ENCODE peak calls at places on chromosomes 1 and 21, in four cellular contexts. U is B cell, M is hepatocyte, B is heart right ventricle. F is an unnamed sample.
A peak's percentile ranks its signal among the peaks of the same experiment; 100 is the strongest.

GRCh38 chr1:65495137-65495536 is 74.7 kb downstream of the LEPR start:
- DNase-seq in U (no peak), M (no peak), B (no peak), F (no peak)

GRCh38 chr1:43274125-43274803 is 4.5 kb downstream of the TMEM125 start:
- DNase-seq in U (no peak), M (no peak), B (no peak), F (peak; percentile 71)

GRCh38 chr1:209662879-209663327 is 10.7 kb upstream of the LAMB3 start:
- DNase-seq in U (no peak), M (no peak), B (no peak), F (no peak)

GRCh38 chr21:37077403-37077802 is 4.3 kb downstream of the TTC3 start:
- DNase-seq in U (no peak), M (no peak), B (no peak), F (no peak)

GRCh38 chr1:8562222-8562621 is 244.3 kb downstream of the SLC45A1 start:
- DNase-seq in U (peak; percentile 28), M (no peak), B (no peak), F (no peak)

GRCh38 chr1:109151146-109151545 is 37.2 kb downstream of the ELAPOR1 start:
- DNase-seq in U (no peak), M (peak; percentile 56), B (peak; percentile 34), F (no peak)

GRCh38 chr1:66563094-66563800 is 29.3 kb downstream of the SGIP1 start:
- DNase-seq in U (no peak), M (peak; percentile 57), B (no peak), F (no peak)

GRCh38 chr21:45209046-45209445 is 78.6 kb downstream of the POFUT2 start:
- DNase-seq in U (no peak), M (no peak), B (no peak), F (no peak)

GRCh38 chr1:19439464-19440171 is 45.7 kb downstream of the CAPZB start:
- DNase-seq in U (peak; percentile 52), M (no peak), B (peak; percentile 50), F (peak; percentile 59)

GRCh38 chr1:15350551-15351200 is 59.0 kb upstream of the EFHD2 start:
- DNase-seq in U (no peak), M (no peak), B (no peak), F (no peak)

GRCh38 chr1:26538480-26539412 is 9.2 kb downstream of the RPS6KA1 start:
- DNase-seq in U (peak; percentile 51), M (no peak), B (no peak), F (peak; percentile 73)

GRCh38 chr1:214187933-214188332 is 93.0 kb upstream of the SMYD2 start:
- DNase-seq in U (no peak), M (no peak), B (no peak), F (no peak)

GRCh38 chr21:45290948-45291612 is 3.4 kb upstream of the POFUT2 start:
- DNase-seq in U (no peak), M (peak; percentile 63), B (no peak), F (no peak)

GRCh38 chr1:26097696-26098095 is 13.9 kb upstream of the PDIK1L start:
- DNase-seq in U (no peak), M (no peak), B (no peak), F (no peak)

GRCh38 chr1:10850026-10850425 is 53.6 kb upstream of the CASZ1 start:
- DNase-seq in U (no peak), M (no peak), B (no peak), F (no peak)

GRCh38 chr1:211420389-211420788 is 71.6 kb downstream of the RD3 start:
- DNase-seq in U (no peak), M (no peak), B (no peak), F (peak; percentile 48)

GRCh38 chr1:73635021-73635420 is 563.0 kb downstream of the LRRIQ3 start:
- DNase-seq in U (no peak), M (no peak), B (no peak), F (no peak)

GRCh38 chr1:185570962-185571361 is 163.2 kb upstream of the HMCN1 start:
- DNase-seq in U (no peak), M (peak; percentile 51), B (no peak), F (peak; percentile 14)

GRCh38 chr21:31181089-31181757 is 142.9 kb upstream of the KRTAP19-8 start:
- DNase-seq in U (no peak), M (no peak), B (no peak), F (peak; percentile 54)

GRCh38 chr1:64921761-64922160 is 44.6 kb downstream of the JAK1 start:
- DNase-seq in U (no peak), M (no peak), B (no peak), F (no peak)

GRCh38 chr1:95286479-95286878 is 52.5 kb downstream of the RWDD3 start:
- DNase-seq in U (no peak), M (no peak), B (no peak), F (no peak)

GRCh38 chr1:76868154-76868882 is 1.0 kb downstream of the ST6GALNAC5 start:
- DNase-seq in U (peak; percentile 15), M (peak; percentile 56), B (peak; percentile 13), F (peak; percentile 38)

GRCh38 chr1:242787968-242788367 is 263.5 kb upstream of the PLD5 start:
- DNase-seq in U (no peak), M (no peak), B (no peak), F (no peak)

DNA sequence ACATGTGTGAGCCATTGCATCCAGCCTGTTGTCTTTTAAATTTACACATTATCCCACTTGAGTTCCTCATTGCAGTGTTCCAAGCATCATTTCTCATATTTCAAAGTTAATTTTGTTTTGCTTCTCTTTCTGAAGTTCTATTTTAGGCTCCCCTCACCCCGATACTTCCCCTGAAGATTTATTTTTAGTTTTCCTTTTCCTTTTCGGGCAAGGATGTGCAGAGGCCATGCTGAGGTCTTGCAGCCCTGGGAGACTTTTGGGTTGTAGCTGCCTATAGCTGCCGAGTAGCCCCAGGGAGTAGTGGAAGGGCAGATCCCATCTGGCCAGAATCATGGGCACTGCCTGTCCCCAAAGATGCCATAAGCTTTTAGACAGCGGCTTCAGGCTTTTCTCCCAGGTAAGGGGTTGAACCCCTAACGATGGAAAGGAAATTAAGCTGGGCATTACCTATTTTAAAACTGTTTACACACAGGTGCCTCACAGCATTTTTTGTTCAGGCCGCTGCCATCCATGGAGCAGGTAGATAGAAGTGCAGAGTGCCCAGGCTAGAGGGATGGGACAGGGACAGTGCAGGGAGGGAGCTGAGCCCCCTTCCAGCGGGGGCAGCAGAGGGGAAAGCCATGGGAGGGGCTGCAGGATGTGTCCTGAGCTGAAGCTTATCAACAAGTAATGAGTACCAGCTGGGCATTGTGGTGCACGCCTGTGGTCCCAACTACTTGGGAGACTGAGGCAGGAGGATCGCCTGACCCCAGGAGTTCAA is 15.9 kb downstream of the PSEN2 start:
- DNase-seq in U (no peak), M (no peak), B (no peak), F (no peak)
- TF ChIP-seq CTCF in U (no peak), M (no peak), B (no peak), F (no peak)

GRCh38 chr1:167409183-167409582 is 109.1 kb downstream of the CD247 start:
- DNase-seq in U (no peak), M (no peak), B (no peak), F (no peak)
- TF ChIP-seq CTCF in U (peak; percentile 14), M (peak; percentile 21), B (no peak), F (peak; percentile 38)

DNA sequence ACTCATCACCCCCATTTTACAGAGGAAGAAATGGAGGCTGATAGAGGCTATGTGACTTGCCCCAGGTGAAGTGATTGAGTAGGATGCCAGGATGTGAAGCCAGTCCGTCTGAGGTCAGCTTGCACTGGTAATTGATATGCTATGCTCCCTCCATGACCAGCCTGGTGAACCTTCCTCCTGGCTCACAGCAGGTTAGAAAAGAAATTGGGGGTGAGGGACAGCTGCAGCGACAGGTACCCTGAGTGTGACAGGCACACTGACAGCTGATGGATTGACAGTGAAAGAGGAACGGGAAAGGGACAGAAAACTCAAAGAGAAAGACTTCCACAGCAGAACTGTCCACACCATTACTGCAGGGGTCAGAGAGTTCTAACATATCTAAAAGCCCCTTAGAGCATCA is 102.1 kb downstream of the SUSD4 start:
- DNase-seq in U (no peak), M (no peak), B (no peak), F (no peak)
- TF ChIP-seq CTCF in U (no peak), M (no peak), B (no peak), F (no peak)

GRCh38 chr1:226549937-226550670 is 1.5 kb downstream of the STUM start:
- DNase-seq in U (peak; percentile 36), M (peak; percentile 45), B (peak; percentile 52), F (peak; percentile 70)
- TF ChIP-seq CTCF in U (no peak), M (peak; percentile 11), B (no peak), F (peak; percentile 37)

DNA sequence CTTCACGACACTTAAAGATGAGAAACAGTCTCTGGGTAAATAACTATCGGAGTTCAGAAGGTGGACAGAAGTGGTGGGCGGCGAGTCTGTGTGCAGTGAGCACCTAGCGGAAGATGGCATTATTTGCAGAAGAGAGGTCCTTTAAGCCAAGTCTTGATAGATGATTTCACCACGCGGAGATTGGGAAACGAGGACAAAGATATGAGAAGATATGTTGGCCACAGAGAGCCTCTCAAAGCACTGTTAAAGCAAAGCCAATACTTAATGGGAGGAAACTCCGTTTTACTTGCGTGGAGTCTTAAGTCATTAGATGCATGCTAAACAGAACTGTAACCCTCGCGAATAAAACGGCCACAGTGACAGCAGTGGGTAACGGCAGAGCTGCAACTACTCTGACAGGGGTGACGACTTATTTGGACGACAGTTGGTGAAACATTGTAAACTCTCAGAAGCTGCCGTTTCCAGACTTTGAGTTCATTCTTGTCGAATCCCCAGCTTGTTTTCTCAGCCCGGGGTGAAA is 576 bp upstream of the CEP350 start:
- DNase-seq in U (peak; percentile 59), M (peak; percentile 55), B (no peak), F (peak; percentile 77)
- TF ChIP-seq CTCF in U (peak; percentile 52), M (no peak), B (no peak), F (peak; percentile 62)

GRCh38 chr1:239841635-239842034 is 250.0 kb upstream of the FMN2 start:
- DNase-seq in U (no peak), M (no peak), B (no peak), F (no peak)
- TF ChIP-seq CTCF in U (no peak), M (no peak), B (no peak), F (no peak)

DNA sequence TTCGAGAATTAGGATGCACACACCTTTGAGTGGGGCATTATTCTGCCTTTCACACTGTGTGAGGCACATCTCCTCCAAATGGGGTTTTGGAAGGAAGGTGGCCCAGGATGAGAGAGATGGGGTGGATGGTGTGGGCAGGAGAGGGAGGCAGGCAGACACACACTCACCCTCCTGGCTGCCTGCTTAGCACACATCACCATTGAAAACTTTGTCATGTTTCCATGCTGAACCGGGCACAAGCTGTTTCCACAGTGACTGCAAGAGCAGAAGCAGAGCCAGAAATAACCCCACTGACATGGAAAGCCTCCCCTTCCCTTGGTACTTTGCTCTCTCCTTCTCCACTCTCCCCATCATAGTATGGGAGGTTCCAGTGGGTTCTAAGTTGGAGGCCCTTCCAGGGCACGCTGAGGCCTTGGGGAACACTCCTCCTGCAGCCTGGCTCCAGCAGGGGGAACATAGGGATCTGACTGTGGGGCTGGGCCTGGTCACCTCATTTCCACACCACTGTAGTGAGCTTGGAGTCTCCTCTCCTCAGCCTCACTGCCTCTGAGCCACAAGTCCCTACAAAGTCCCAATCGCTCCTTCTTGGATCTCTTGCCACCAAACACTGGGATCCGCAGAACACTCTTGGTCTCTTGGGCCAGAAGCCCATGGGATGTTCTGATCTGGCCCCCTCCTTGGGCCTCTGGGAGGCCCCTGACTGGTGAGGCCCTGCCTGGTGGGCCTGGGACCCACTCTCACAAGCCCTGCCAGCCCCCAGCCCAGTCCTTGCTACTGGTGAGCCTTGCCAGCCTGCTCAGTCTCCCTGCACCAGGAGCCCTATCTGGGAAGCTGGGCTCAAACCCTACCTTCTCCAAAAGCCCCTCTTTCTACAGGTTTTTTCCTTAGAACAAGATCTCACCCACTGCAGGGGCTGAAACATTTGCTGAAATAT is 163.0 kb upstream of the EDN2 start:
- DNase-seq in U (no peak), M (no peak), B (no peak), F (no peak)
- TF ChIP-seq CTCF in U (no peak), M (no peak), B (no peak), F (no peak)